ENCODE peak calls at places on chromosomes 6 and 20, in six cellular contexts. H is cardiac muscle cell, X is lower lobe of right lung, Y is neuronal stem cell, A is body of pancreas, O is upper lobe of right lung. E is an unnamed sample.

GRCh38 chr6:125818225-125818657 is 27.5 kb downstream of the NCOA7 start:
- DNase-seq in H (no peak), X (no peak), Y (no peak), A (no peak), O (no peak), E (no peak)

GRCh38 chr6:131199568-131200272 is 64.5 kb downstream of the AKAP7 start:
- DNase-seq in H (peak; percentile 72), X (no peak), Y (peak; percentile 9), A (no peak), O (no peak), E (no peak)

GRCh38 chr6:82783587-82784253 is 281.9 kb downstream of the UBE3D start:
- DNase-seq in H (no peak), X (no peak), Y (no peak), A (no peak), O (no peak), E (peak; percentile 9)

GRCh38 chr20:54140927-54141566 is 32.7 kb downstream of the CYP24A1 start:
- DNase-seq in H (peak; percentile 60), X (no peak), Y (no peak), A (no peak), O (no peak), E (no peak)

GRCh38 chr6:45923831-45924391 is 91.7 kb downstream of the CLIC5 start:
- DNase-seq in H (peak; percentile 35), X (no peak), Y (no peak), A (no peak), O (no peak), E (no peak)

GRCh38 chr20:35443003-35443402 is 5.0 kb upstream of the GDF5 start:
- DNase-seq in H (peak; percentile 68), X (no peak), Y (no peak), A (no peak), O (no peak), E (no peak)

GRCh38 chr6:23334360-23334759 is 765.0 kb downstream of the HDGFL1 start:
- DNase-seq in H (no peak), X (no peak), Y (no peak), A (no peak), O (no peak), E (no peak)

GRCh38 chr6:104537185-104537584 is 322.5 kb downstream of the HACE1 start:
- DNase-seq in H (peak; percentile 45), X (no peak), Y (no peak), A (no peak), O (no peak), E (no peak)

GRCh38 chr6:170155464-170156196 is 135.2 kb downstream of the DLL1 start:
- DNase-seq in H (no peak), X (no peak), Y (no peak), A (no peak), O (no peak), E (no peak)

GRCh38 chr6:135686784-135687301 is 164.7 kb upstream of the PDE7B start:
- DNase-seq in H (peak; percentile 59), X (no peak), Y (no peak), A (no peak), O (no peak), E (no peak)

GRCh38 chr6:168150551-168151444 is 71.8 kb upstream of the FRMD1 start:
- DNase-seq in H (peak; percentile 30), X (no peak), Y (no peak), A (no peak), O (peak; percentile 69), E (no peak)

GRCh38 chr20:53963670-53964466 is 106.5 kb downstream of the BCAS1 start:
- DNase-seq in H (no peak), X (no peak), Y (no peak), A (no peak), O (no peak), E (no peak)

GRCh38 chr6:166032366-166033171 is 135.1 kb downstream of the TBXT start:
- DNase-seq in H (peak; percentile 98), X (no peak), Y (no peak), A (peak; percentile 34), O (no peak), E (no peak)

GRCh38 chr6:109093732-109094131 is 914 bp downstream of the SESN1 start:
- DNase-seq in H (no peak), X (no peak), Y (no peak), A (no peak), O (no peak), E (no peak)

GRCh38 chr20:658202-658601 is 5.2 kb upstream of the SRXN1 start:
- DNase-seq in H (no peak), X (no peak), Y (no peak), A (no peak), O (no peak), E (no peak)

GRCh38 chr6:31053873-31054272 is 43.6 kb downstream of the MUC22 start:
- DNase-seq in H (no peak), X (no peak), Y (no peak), A (no peak), O (no peak), E (no peak)

GRCh38 chr20:4161447-4162251 is 146.3 kb upstream of the RNF24 start:
- DNase-seq in H (peak; percentile 32), X (peak; percentile 52), Y (no peak), A (peak; percentile 86), O (peak; percentile 66), E (no peak)

GRCh38 chr6:101393291-101394251 is at the start of gene GRIK2:
- DNase-seq in H (peak; percentile 36), X (no peak), Y (peak; percentile 54), A (peak; percentile 38), O (peak; percentile 69), E (no peak)

GRCh38 chr20:46512943-46513844 is at the start of gene ZNF334:
- DNase-seq in H (peak; percentile 71), X (peak; percentile 81), Y (peak; percentile 67), A (peak; percentile 77), O (peak; percentile 87), E (peak; percentile 76)

GRCh38 chr20:3901028-3901746 is 12.0 kb downstream of the PANK2 start:
- DNase-seq in H (peak; percentile 45), X (no peak), Y (no peak), A (no peak), O (no peak), E (no peak)

GRCh38 chr6:76347539-76347938 is 275.1 kb upstream of the IMPG1 start:
- DNase-seq in H (no peak), X (no peak), Y (no peak), A (no peak), O (no peak), E (no peak)

GRCh38 chr20:57388953-57389694 is 2.1 kb upstream of the RBM38 start:
- DNase-seq in H (peak; percentile 84), X (peak; percentile 90), Y (peak; percentile 52), A (peak; percentile 86), O (peak; percentile 93), E (no peak)

GRCh38 chr20:46931699-46932098 is 37.1 kb downstream of the EYA2 start:
- DNase-seq in H (no peak), X (no peak), Y (no peak), A (peak; percentile 21), O (no peak), E (no peak)

GRCh38 chr6:31363809-31364208 is 6.8 kb upstream of the HLA-B start:
- DNase-seq in H (no peak), X (no peak), Y (no peak), A (no peak), O (no peak), E (no peak)

GRCh38 chr20:46665602-46666001 is 14.3 kb upstream of the SLC13A3 start:
- DNase-seq in H (no peak), X (no peak), Y (no peak), A (no peak), O (no peak), E (no peak)

GRCh38 chr20:23298926-23299672 is 51.5 kb upstream of the NXT1 start:
- DNase-seq in H (peak; percentile 26), X (no peak), Y (no peak), A (no peak), O (no peak), E (no peak)

GRCh38 chr6:15443119-15443518 is 197.2 kb downstream of the JARID2 start:
- DNase-seq in H (peak; percentile 82), X (no peak), Y (no peak), A (no peak), O (no peak), E (no peak)
- H3K4me1 ChIP-seq in H (peaks cover 9% of the 10 kb centered on the region), X (peaks cover 78% of the 10 kb centered on the region), Y (peaks cover 27% of the 10 kb centered on the region), A (peaks cover 46% of the 10 kb centered on the region), O (peaks cover 64% of the 10 kb centered on the region), E (peaks cover 13% of the 10 kb centered on the region)

DNA sequence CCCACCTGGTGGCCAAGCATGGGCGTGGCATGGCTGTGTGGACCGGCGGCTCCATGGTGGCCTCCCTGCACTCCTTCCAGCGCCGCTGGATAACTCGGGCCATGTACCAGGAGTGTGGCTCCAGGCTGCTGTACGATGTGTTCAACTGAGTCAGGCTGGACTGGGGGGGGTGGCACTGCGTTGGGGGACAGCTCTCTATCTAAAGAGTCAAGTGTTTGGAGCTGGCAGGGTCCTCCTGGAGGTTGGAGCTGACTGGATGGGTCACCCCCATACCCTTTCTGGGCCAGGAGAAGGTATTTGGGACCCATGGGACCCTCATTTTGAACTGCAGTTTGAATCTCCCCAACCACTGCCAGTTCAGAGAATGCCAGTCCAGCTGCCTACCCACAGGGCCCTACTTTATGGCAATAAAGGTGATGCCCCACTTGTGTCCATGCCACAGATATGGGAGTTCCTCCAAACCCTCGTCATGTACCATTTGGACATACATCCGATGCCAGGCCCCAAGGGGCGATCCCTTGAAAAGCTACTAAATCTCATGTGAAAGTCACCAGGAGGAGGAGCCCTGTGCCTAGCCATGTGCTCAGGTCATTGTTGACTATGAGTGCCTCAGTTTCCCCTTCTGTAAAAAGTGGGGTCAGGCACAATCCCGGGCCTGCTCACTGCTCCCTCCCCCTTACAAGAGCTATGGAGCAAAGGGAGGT is 1.5 kb downstream of the ACTL10 start:
- DNase-seq in H (no peak), X (peak; percentile 86), Y (no peak), A (no peak), O (no peak), E (no peak)
- H3K4me3 ChIP-seq in H (no peak overlapping the region), X (peak overlapping the region; percentile 63), Y (no peak overlapping the region), A (no peak overlapping the region), O (peak overlapping the region; percentile 58), E (peak overlapping the region; percentile 74)

GRCh38 chr6:114315841-114316595 is 26.8 kb downstream of the HS3ST5 start:
- DNase-seq in H (no peak), X (no peak), Y (no peak), A (no peak), O (no peak), E (no peak)

GRCh38 chr6:114310053-114310452 is 32.8 kb downstream of the HS3ST5 start:
- DNase-seq in H (no peak), X (no peak), Y (no peak), A (no peak), O (no peak), E (no peak)

GRCh38 chr6:114312931-114313330 is 29.9 kb downstream of the HS3ST5 start:
- DNase-seq in H (no peak), X (no peak), Y (no peak), A (no peak), O (no peak), E (no peak)
- H3K4me1 ChIP-seq in H (peaks cover 6% of the 10 kb centered on the region), X (no peaks in the 10 kb centered on the region), Y (no peaks in the 10 kb centered on the region), A (no peaks in the 10 kb centered on the region), O (no peaks in the 10 kb centered on the region), E (no peaks in the 10 kb centered on the region)

DNA sequence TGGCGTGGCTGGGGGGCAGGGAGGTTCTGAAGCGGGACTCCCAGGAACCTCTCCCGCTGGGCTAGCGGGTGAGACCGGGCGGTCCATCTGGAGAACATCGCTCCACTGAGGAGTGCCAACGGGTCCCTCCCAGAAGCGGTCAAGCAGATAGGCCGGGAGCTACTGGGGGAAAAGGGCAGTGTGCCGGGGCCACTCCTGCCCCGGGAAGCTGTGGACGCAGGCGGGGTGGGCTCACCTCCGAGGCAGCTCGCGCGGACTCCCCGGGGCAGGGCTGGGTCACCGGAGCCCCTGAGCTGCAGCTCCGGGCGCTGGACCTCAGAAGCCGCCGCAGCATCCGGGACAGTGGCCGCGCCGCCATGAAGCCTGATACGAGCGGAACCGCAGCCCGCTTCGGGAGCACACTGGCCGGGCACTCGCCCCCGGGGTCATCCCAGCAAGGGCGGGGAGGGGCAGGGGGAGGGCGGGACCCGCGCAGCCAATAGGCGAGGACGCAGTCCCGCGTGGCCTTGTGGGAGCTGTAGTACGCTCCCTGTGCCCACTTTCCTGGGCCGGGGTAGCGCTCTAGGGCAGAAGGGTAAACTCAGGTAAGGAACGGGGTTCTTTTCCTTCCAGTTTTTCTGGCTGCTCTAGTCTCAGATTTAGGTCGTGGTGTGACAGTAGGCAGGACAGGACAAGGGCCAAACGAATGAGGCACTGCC is at the start of gene MOCS1:
- DNase-seq in H (peak; percentile 85), X (peak; percentile 87), Y (peak; percentile 58), A (peak; percentile 85), O (peak; percentile 91), E (peak; percentile 47)
- H3K4me3 ChIP-seq in H (peak within 1 kb of the TSS; percentile 63), X (peak within 1 kb of the TSS; percentile 85), Y (peak within 1 kb of the TSS; percentile 63), A (peak within 1 kb of the TSS; percentile 77), O (peak within 1 kb of the TSS; percentile 79), E (peak within 1 kb of the TSS; percentile 78)

E was measured in NT2/D1.